ENCODE peak calls at places on chromosomes 1 and 21, in nine cellular contexts. V is transverse colon; G is NT2/D1; J is fibroblast of pulmonary artery; H is MM.1S; Z is MG63; F is foreskin fibroblast; Y is SJCRH30; B is effector memory CD4-positive, alpha-beta T cell. E is an unnamed sample.

GRCh38 chr1:30286984-30287839 is 436.2 kb downstream of the MATN1 start:
- DNase-seq in V (no peak), G (no peak), H (no peak), F (no peak), B (no peak), Y (no peak), J (no peak), Z (no peak), E (no peak)

GRCh38 chr1:181033799-181034391 is at the start of gene MR1:
- DNase-seq in Y (peak), H (peak), J (peak), F (peak), Z (peak), V (no peak), B (peak), G (no peak), E (no peak)

GRCh38 chr1:18288609-18289219 is 181.1 kb downstream of the IGSF21 start:
- DNase-seq in F (no peak), Z (no peak), B (no peak), Y (no peak), V (no peak), H (no peak), G (no peak), J (no peak), E (no peak)

GRCh38 chr1:184388671-184389292 is 2.0 kb downstream of the C1orf21 start:
- DNase-seq in Z (no peak), V (no peak), Y (no peak), F (no peak), G (no peak), B (no peak), J (no peak), H (no peak), E (no peak)

GRCh38 chr1:33097137-33097611 is 16.2 kb downstream of the AZIN2 start:
- DNase-seq in V (no peak), F (peak), Y (no peak), G (no peak), J (peak), Z (no peak), H (no peak), B (no peak), E (no peak)

GRCh38 chr1:37865348-37866119 is 6.1 kb upstream of the MTF1 start:
- DNase-seq in J (no peak), B (no peak), H (no peak), F (no peak), Y (no peak), V (no peak), Z (peak), G (no peak), E (no peak)

GRCh38 chr1:231313661-231314060 is 24.0 kb downstream of the EXOC8 start:
- DNase-seq in J (no peak), H (no peak), F (no peak), G (no peak), B (no peak), Z (no peak), Y (no peak), V (no peak), E (no peak)

GRCh38 chr1:18972531-18972930 is 16.1 kb upstream of the IFFO2 start:
- DNase-seq in Y (no peak), J (peak), G (no peak), F (no peak), B (no peak), H (no peak), Z (no peak), V (no peak), E (no peak)

GRCh38 chr1:199265319-199265718 is 626.5 kb downstream of the PTPRC start:
- DNase-seq in Z (no peak), H (no peak), B (no peak), V (no peak), J (no peak), Y (no peak), G (no peak), F (no peak), E (no peak)

GRCh38 chr21:35943752-35944151 is 116.6 kb downstream of the SETD4 start:
- DNase-seq in G (no peak), V (no peak), B (no peak), Z (no peak), F (no peak), H (no peak), Y (no peak), J (no peak), E (no peak)

GRCh38 chr1:17028662-17029188 is 17.0 kb upstream of the ATP13A2 start:
- DNase-seq in H (no peak), Y (no peak), V (no peak), G (no peak), J (no peak), F (no peak), Z (peak), B (no peak), E (no peak)

GRCh38 chr1:175841613-175842234 is 98.3 kb upstream of the TNR start:
- DNase-seq in J (no peak), G (no peak), F (no peak), Y (no peak), Z (no peak), H (no peak), B (no peak), V (no peak), E (no peak)

GRCh38 chr1:169670836-169671235 is 40.6 kb downstream of the SELL start:
- DNase-seq in V (no peak), Z (no peak), Y (no peak), J (peak), B (no peak), F (no peak), G (no peak), H (no peak), E (no peak)

GRCh38 chr1:20137055-20137454 is 2.1 kb upstream of the PLA2G2F start:
- DNase-seq in B (no peak), V (no peak), F (no peak), G (no peak), J (no peak), Y (no peak), H (no peak), Z (no peak), E (no peak)

GRCh38 chr1:54927475-54928240 is 40.7 kb upstream of the DHCR24 start:
- DNase-seq in Z (peak), B (no peak), H (no peak), G (no peak), Y (peak), J (peak), F (peak), V (no peak), E (no peak)

GRCh38 chr1:173409613-173410012 is 67.5 kb upstream of the PRDX6 start:
- DNase-seq in Y (peak), B (no peak), F (peak), Z (peak), H (no peak), G (no peak), V (peak), J (peak), E (peak)

GRCh38 chr1:112359961-112360767 is 35.9 kb upstream of the CTTNBP2NL start:
- DNase-seq in B (no peak), Z (no peak), F (peak), Y (peak), H (no peak), V (peak), J (peak), G (peak), E (peak)

GRCh38 chr1:208161005-208161404 is 83.2 kb downstream of the PLXNA2 start:
- DNase-seq in J (no peak), V (no peak), Z (no peak), H (no peak), Y (no peak), F (no peak), B (no peak), G (peak), E (no peak)

GRCh38 chr21:33419538-33420123 is 16.4 kb downstream of the IFNGR2 start:
- DNase-seq in B (no peak), H (no peak), J (peak), V (no peak), Y (no peak), Z (peak), G (no peak), F (peak), E (no peak)

GRCh38 chr1:177429234-177429633 is 258.5 kb downstream of the BRINP2 start:
- DNase-seq in H (no peak), Y (no peak), V (no peak), F (no peak), B (no peak), J (no peak), Z (no peak), G (no peak), E (no peak)

GRCh38 chr1:6485140-6485936 is 6.1 kb downstream of the PLEKHG5 start:
- DNase-seq in B (no peak), V (no peak), H (no peak), Z (no peak), F (no peak), G (no peak), Y (no peak), J (no peak), E (no peak)
- H3K4me3 ChIP-seq in B (no peak), V (peak), H (no peak), Z (no peak), F (peak), G (peak), Y (no peak), J (peak), E (peak)

GRCh38 chr1:186617860-186618780 is 62.1 kb downstream of the PTGS2 start:
- DNase-seq in Y (no peak), H (peak), Z (peak), J (peak), V (peak), B (no peak), F (peak), G (no peak), E (peak)
- H3K4me3 ChIP-seq in Y (no peak), H (peak), Z (peak), J (peak), V (peak), B (peak), F (peak), G (no peak), E (peak)

DNA sequence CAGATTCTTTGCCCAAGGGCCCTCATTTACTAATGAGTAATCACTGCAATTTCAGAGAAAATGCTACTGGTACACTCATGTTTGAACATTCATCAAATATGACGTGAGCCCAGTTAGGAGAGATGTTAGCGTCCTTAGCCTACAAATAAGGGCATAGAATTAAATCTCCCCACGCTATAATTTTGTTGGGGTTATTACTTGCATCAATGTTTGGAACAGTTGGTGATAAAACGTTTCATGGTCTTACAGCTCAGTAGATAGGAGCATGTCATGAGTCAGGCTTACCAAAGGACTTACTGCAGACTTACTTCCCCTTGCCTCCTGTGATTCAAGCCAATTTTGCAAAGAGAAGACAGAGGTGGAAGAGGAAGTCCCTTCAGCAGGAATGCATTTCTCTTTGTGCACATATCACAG is 304.0 kb downstream of the KIF26B start:
- DNase-seq in V (no peak), Z (no peak), J (peak), F (peak), H (no peak), B (no peak), Y (no peak), G (no peak), E (no peak)
- H3K4me3 ChIP-seq in V (no peak), Z (no peak), J (no peak), F (no peak), H (no peak), B (no peak), Y (no peak), G (no peak), E (no peak)

GRCh38 chr1:76939107-76939816 is 72.0 kb downstream of the ST6GALNAC5 start:
- DNase-seq in J (peak), F (peak), Z (no peak), V (no peak), B (no peak), G (no peak), Y (peak), H (peak), E (no peak)
- H3K4me3 ChIP-seq in J (no peak), F (no peak), Z (no peak), V (no peak), B (no peak), G (no peak), Y (peak), H (no peak), E (no peak)

GRCh38 chr1:157697781-157698569 is 2.6 kb downstream of the FCRL3 start:
- DNase-seq in B (no peak), G (peak), J (no peak), Z (no peak), H (peak), Y (no peak), F (no peak), V (no peak), E (peak)

GRCh38 chr1:157700711-157701110 is at the start of gene FCRL3:
- DNase-seq in F (no peak), G (no peak), J (no peak), H (no peak), B (no peak), Y (no peak), V (no peak), Z (no peak), E (no peak)

GRCh38 chr1:157702308-157702825 is 1.8 kb upstream of the FCRL3 start:
- DNase-seq in B (no peak), G (no peak), Z (no peak), F (no peak), J (no peak), Y (no peak), V (no peak), H (no peak), E (no peak)

GRCh38 chr1:157696966-157697628 is 3.5 kb downstream of the FCRL3 start:
- DNase-seq in B (no peak), J (no peak), G (no peak), Z (no peak), H (no peak), F (no peak), V (no peak), Y (no peak), E (no peak)

GRCh38 chr1:157700305-157700704 is 264 bp downstream of the FCRL3 start:
- DNase-seq in Z (no peak), B (no peak), V (no peak), G (no peak), J (no peak), F (no peak), Y (no peak), H (no peak), E (no peak)
- H3K4me3 ChIP-seq in Z (no peak), B (no peak), V (no peak), G (no peak), J (no peak), F (no peak), Y (no peak), H (no peak), E (no peak)

DNA sequence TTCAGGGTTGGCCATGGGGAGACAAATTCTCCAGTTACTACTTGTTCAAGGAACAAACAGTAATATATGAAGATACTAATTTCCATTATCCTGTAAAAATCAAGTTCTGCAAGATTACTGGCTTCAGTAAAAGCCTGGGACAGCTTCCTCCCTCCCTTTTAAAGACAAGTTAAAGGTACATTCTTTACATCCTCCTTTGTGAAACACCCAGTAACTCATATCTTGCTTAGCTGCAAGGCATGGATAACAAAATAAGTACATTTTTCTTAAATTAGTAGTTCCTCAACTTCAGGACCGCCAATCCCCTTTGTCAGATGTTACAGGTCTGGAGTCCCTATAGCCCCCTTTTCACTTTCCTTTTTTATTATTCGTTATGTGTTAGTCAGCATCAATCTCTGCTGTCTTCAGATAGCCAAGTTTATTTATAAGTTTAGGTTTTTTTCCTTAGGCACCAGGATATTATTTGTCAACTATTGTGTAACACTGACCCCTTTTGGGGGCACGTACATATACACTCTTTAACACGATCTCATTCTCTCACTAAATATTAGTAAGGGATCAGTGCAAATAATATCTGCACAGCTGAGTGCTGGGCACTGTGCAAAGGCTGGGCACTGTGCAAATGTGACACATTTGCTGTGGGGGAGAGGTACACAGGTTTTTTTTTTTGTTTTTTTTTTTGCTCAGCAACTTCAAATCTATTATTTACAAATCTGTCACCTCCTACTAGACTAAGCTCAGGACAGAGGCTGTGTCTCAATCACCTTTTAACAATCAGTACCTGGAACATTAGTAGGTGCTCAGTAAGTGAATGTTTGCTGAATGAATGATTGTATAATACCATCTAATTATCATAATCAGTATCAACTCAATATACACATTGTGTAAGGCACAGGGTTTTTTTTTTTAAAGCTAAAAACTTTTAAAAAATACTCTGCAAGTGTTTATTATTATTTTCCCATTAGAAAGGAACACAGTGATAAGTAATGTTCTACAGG is 9.6 kb downstream of the ERRFI1 start:
- DNase-seq in Z (no peak), F (no peak), J (no peak), Y (no peak), V (no peak), G (no peak), B (no peak), H (no peak), E (no peak)
- H3K4me3 ChIP-seq in Z (no peak), F (no peak), J (peak), Y (no peak), V (no peak), G (no peak), B (no peak), H (no peak), E (no peak)

E was measured in Peyer's patch.